ENCODE peak calls at places on chromosomes 1 and 21, in ten cellular contexts. S is RPMI7951; W is activated naive CD8-positive, alpha-beta T cell treated with anti-CD3 and anti-CD28 coated beads, Interleukin-2, amount 50 U/mL, for 24 hours; B is OCI-M1; O is aorta; G is HTR-8/SVneo; Z is NCI-H1092 treated with DMSO at 0.1 percent for 48 hours; A is PC-3; U is fibroblast of pulmonary artery; N is activated T-helper 9 cell treated with anti-CD3 and anti-CD28 coated beads, Interleukin-2, amount 50 U/mL, for 16 hours. E is an unnamed sample.

GRCh38 chr1:162922196-162922595 is 61.2 kb upstream of the CCDC190 start:
- DNase-seq in S (peak), W (no peak), B (peak), O (no peak), G (no peak), Z (no peak), A (peak), U (no peak), N (no peak), E (no peak)

GRCh38 chr21:34008618-34009017 is 64.8 kb upstream of the MRPS6 start:
- DNase-seq in S (no peak), W (peak), B (peak), O (no peak), G (no peak), Z (no peak), A (no peak), U (no peak), N (peak), E (no peak)

GRCh38 chr1:206850401-206850800 is 15.0 kb upstream of the IL20 start:
- DNase-seq in S (no peak), W (no peak), B (no peak), O (no peak), G (no peak), Z (no peak), A (no peak), U (no peak), N (no peak), E (no peak)

GRCh38 chr1:203080456-203080855 is 5.4 kb downstream of the MYOG start:
- DNase-seq in S (no peak), W (no peak), B (no peak), O (no peak), G (no peak), Z (no peak), A (no peak), U (no peak), N (no peak), E (no peak)

GRCh38 chr1:39692152-39693064 is 1.2 kb upstream of the HPCAL4 start:
- DNase-seq in S (no peak), W (no peak), B (no peak), O (no peak), G (no peak), Z (no peak), A (no peak), U (no peak), N (no peak), E (peak)

GRCh38 chr1:160139840-160140239 is 11.6 kb upstream of the ATP1A4 start:
- DNase-seq in S (no peak), W (no peak), B (no peak), O (peak), G (no peak), Z (no peak), A (no peak), U (no peak), N (no peak), E (no peak)

GRCh38 chr1:203907901-203908300 is 46.5 kb downstream of the SNRPE start:
- DNase-seq in S (no peak), W (no peak), B (no peak), O (no peak), G (no peak), Z (no peak), A (peak), U (no peak), N (no peak), E (no peak)

GRCh38 chr1:16122916-16123315 is 33.0 kb downstream of the EPHA2 start:
- DNase-seq in S (peak), W (peak), B (peak), O (peak), G (no peak), Z (no peak), A (peak), U (peak), N (peak), E (no peak)